ENCODE peak calls at places on chromosomes 6 and 20, in six cellular contexts. S, O, L, Y, G and W are unnamed samples.

GRCh38 chr6:104014560-104014959 is 845.2 kb downstream of the HACE1 start:
- DNase-seq in Y (no peak), O (no peak), G (no peak), L (no peak), S (no peak), W (no peak)

GRCh38 chr6:107819217-107819616 is 4.9 kb downstream of the SCML4 start:
- DNase-seq in G (no peak), L (no peak), S (no peak), O (no peak), Y (no peak), W (no peak)

GRCh38 chr6:149181304-149181703 is 136.2 kb upstream of the TAB2 start:
- DNase-seq in G (no peak), L (no peak), Y (no peak), S (no peak), O (no peak), W (no peak)

GRCh38 chr6:111788779-111789276 is 84.4 kb downstream of the FYN start:
- DNase-seq in O (no peak), S (no peak), L (no peak), Y (no peak), G (no peak), W (no peak)

GRCh38 chr6:56868687-56869086 is 86.2 kb upstream of the BEND6 start:
- DNase-seq in G (no peak), Y (no peak), S (no peak), L (no peak), O (no peak), W (no peak)

GRCh38 chr20:54058420-54059139 is 11.8 kb downstream of the BCAS1 start:
- DNase-seq in S (no peak), L (no peak), O (no peak), G (no peak), Y (no peak), W (no peak)

GRCh38 chr20:62980970-62981369 is 25.8 kb downstream of the BHLHE23 start:
- DNase-seq in S (peak; percentile 82), O (no peak), L (peak; percentile 60), Y (no peak), G (peak; percentile 66), W (no peak)

GRCh38 chr6:116465246-116465645 is 4.1 kb downstream of the CALHM6 start:
- DNase-seq in Y (no peak), O (no peak), S (no peak), L (no peak), G (no peak), W (peak; percentile 75)

GRCh38 chr20:34268851-34269668 is 27.8 kb downstream of the ASIP start:
- DNase-seq in Y (no peak), S (peak; percentile 49), O (no peak), G (no peak), L (peak; percentile 48), W (peak; percentile 84)

GRCh38 chr20:39190666-39191570 is 228.8 kb downstream of the DHX35 start:
- DNase-seq in Y (no peak), O (no peak), G (peak; percentile 36), S (no peak), L (no peak), W (no peak)